ENCODE peak calls at places on chromosomes 7 and 10, in six cellular contexts. Z is NCI-H345, K is NCI-H187 treated with DMSO at 0.1 percent for 48 hours, W is fibroblast of the conjunctiva, O is putamen, Q is LHCN-M2. G is an unnamed sample.

GRCh38 chr10:4691301-4691700 is 134.7 kb upstream of the AKR1E2 start:
- DNase-seq in Z (peak), K (no peak), W (no peak), O (no peak), Q (no peak), G (no peak)

GRCh38 chr7:29572543-29572942 is 8.9 kb downstream of the PRR15 start:
- DNase-seq in Z (no peak), K (no peak), W (no peak), O (no peak), Q (no peak), G (no peak)

GRCh38 chr7:142478479-142479220 is 220.8 kb upstream of the PRSS58 start:
- DNase-seq in Z (peak), K (no peak), W (peak), O (peak), Q (peak), G (no peak)

GRCh38 chr7:17849504-17849903 is 90.8 kb downstream of the SNX13 start:
- DNase-seq in Z (no peak), K (no peak), W (no peak), O (no peak), Q (peak), G (no peak)

GRCh38 chr10:62049815-62050626 is 148.5 kb downstream of the ARID5B start:
- DNase-seq in Z (no peak), K (no peak), W (no peak), O (no peak), Q (no peak), G (no peak)

GRCh38 chr7:77565917-77566316 is 28.8 kb downstream of the PTPN12 start:
- DNase-seq in Z (no peak), K (no peak), W (peak), O (no peak), Q (peak), G (no peak)

GRCh38 chr7:27199820-27200760 is at the start of gene HOXA13:
- DNase-seq in Z (peak), K (no peak), W (no peak), O (no peak), Q (peak), G (no peak)

GRCh38 chr10:123972481-123973401 is 81.1 kb upstream of the CPXM2 start:
- DNase-seq in Z (no peak), K (no peak), W (no peak), O (no peak), Q (no peak), G (no peak)

GRCh38 chr7:14073543-14073942 is 84.1 kb upstream of the ETV1 start:
- DNase-seq in Z (no peak), K (no peak), W (no peak), O (no peak), Q (no peak), G (no peak)